ENCODE peak calls at places on chromosomes 13 and 19, in nine cellular contexts. K, G, H, Z, F, A, B, M and J are unnamed samples.

GRCh38 chr19:16160943-16161560 is 12.3 kb downstream of the CIB3 start:
- DNase-seq in K (no peak), G (no peak), H (no peak), Z (no peak), F (peak), A (no peak), B (no peak), M (no peak), J (peak)

GRCh38 chr13:91270031-91270430 is 77.5 kb upstream of the MIR17HG start:
- DNase-seq in K (no peak), G (no peak), H (no peak), Z (no peak), F (no peak), A (no peak), B (no peak), M (no peak), J (no peak)

GRCh38 chr19:52535831-52536800 is 8.6 kb downstream of the ZNF808 start:
- DNase-seq in K (peak), G (peak), H (peak), Z (no peak), F (peak), A (peak), B (peak), M (peak), J (no peak)

GRCh38 chr13:51241720-51242119 is 19.5 kb downstream of the FAM124A start:
- DNase-seq in K (no peak), G (no peak), H (no peak), Z (no peak), F (no peak), A (no peak), B (no peak), M (no peak), J (no peak)

GRCh38 chr13:114319441-114319871 is 5.2 kb downstream of the CHAMP1 start:
- DNase-seq in K (no peak), G (no peak), H (no peak), Z (no peak), F (no peak), A (no peak), B (no peak), M (no peak), J (no peak)

GRCh38 chr13:39072842-39073241 is 34.6 kb downstream of the NHLRC3 start:
- DNase-seq in K (no peak), G (no peak), H (no peak), Z (no peak), F (no peak), A (no peak), B (no peak), M (no peak), J (no peak)

GRCh38 chr13:51906581-51906980 is 44.8 kb downstream of the CCDC70 start:
- DNase-seq in K (no peak), G (no peak), H (no peak), Z (no peak), F (no peak), A (no peak), B (peak), M (no peak), J (no peak)

GRCh38 chr13:59038824-59039223 is 1124.9 kb downstream of the DIAPH3 start:
- DNase-seq in K (no peak), G (no peak), H (no peak), Z (peak), F (peak), A (no peak), B (no peak), M (no peak), J (no peak)

GRCh38 chr19:33905937-33906577 is 109.4 kb downstream of the KCTD15 start:
- DNase-seq in K (no peak), G (no peak), H (peak), Z (no peak), F (peak), A (no peak), B (peak), M (peak), J (peak)

GRCh38 chr19:3849092-3849491 is 19.7 kb downstream of the ZFR2 start:
- DNase-seq in K (peak), G (peak), H (no peak), Z (peak), F (peak), A (no peak), B (no peak), M (no peak), J (no peak)

GRCh38 chr13:51557875-51558604 is 26.2 kb upstream of the WDFY2 start:
- DNase-seq in K (no peak), G (no peak), H (no peak), Z (no peak), F (peak), A (no peak), B (no peak), M (no peak), J (peak)

GRCh38 chr13:60312851-60313505 is 84.0 kb upstream of the TDRD3 start:
- DNase-seq in K (no peak), G (no peak), H (no peak), Z (no peak), F (no peak), A (no peak), B (no peak), M (no peak), J (no peak)